ENCODE peak calls at places on chromosomes 7 and 10, in ten cellular contexts. S, R, G, M, N, U, D, K, X and A are unnamed samples.

GRCh38 chr7:6615853-6616555 is 594 bp downstream of the ZNF853 start:
- DNase-seq in S (peak), R (no peak), G (no peak), M (no peak), N (no peak), U (no peak), D (no peak), K (peak), X (no peak), A (no peak)

GRCh38 chr7:151141281-151141854 is 26.1 kb downstream of the GBX1 start:
- DNase-seq in S (no peak), R (no peak), G (no peak), M (no peak), N (no peak), U (no peak), D (no peak), K (peak), X (no peak), A (no peak)

GRCh38 chr7:23373151-23374004 is 74.2 kb downstream of the MALSU1 start:
- DNase-seq in S (peak), R (peak), G (no peak), M (no peak), N (no peak), U (peak), D (peak), K (no peak), X (peak), A (peak)

GRCh38 chr10:56319386-56319785 is 41.7 kb downstream of the ZWINT start:
- DNase-seq in S (no peak), R (no peak), G (peak), M (no peak), N (no peak), U (no peak), D (peak), K (no peak), X (peak), A (peak)

GRCh38 chr10:131221632-131222277 is 89.8 kb downstream of the TCERG1L start:
- DNase-seq in S (no peak), R (no peak), G (no peak), M (no peak), N (no peak), U (no peak), D (no peak), K (no peak), X (peak), A (no peak)

GRCh38 chr7:149495785-149496641 is 1.6 kb downstream of the ZNF746 start:
- DNase-seq in S (peak), R (peak), G (peak), M (peak), N (peak), U (no peak), D (peak), K (peak), X (peak), A (no peak)

GRCh38 chr7:41755100-41755499 is 52.2 kb upstream of the INHBA start:
- DNase-seq in S (no peak), R (no peak), G (no peak), M (no peak), N (no peak), U (no peak), D (peak), K (no peak), X (no peak), A (no peak)

GRCh38 chr7:92343719-92344118 is 97.9 kb downstream of the ANKIB1 start:
- DNase-seq in S (no peak), R (no peak), G (no peak), M (no peak), N (no peak), U (no peak), D (no peak), K (no peak), X (no peak), A (no peak)

GRCh38 chr10:24206334-24206733 is 2.6 kb upstream of the KIAA1217 start:
- DNase-seq in S (no peak), R (no peak), G (no peak), M (no peak), N (no peak), U (no peak), D (no peak), K (no peak), X (no peak), A (no peak)

GRCh38 chr7:38244516-38244915 is 28.9 kb downstream of the TARP start:
- DNase-seq in S (no peak), R (no peak), G (no peak), M (no peak), N (no peak), U (no peak), D (no peak), K (no peak), X (no peak), A (no peak)

GRCh38 chr7:1562126-1562525 is 6.1 kb upstream of the TMEM184A start:
- DNase-seq in S (no peak), R (no peak), G (no peak), M (no peak), N (no peak), U (no peak), D (no peak), K (no peak), X (no peak), A (no peak)

GRCh38 chr10:65294329-65294728 is 1631.5 kb upstream of the LRRTM3 start:
- DNase-seq in S (no peak), R (no peak), G (no peak), M (no peak), N (no peak), U (no peak), D (peak), K (no peak), X (no peak), A (no peak)

GRCh38 chr7:31065021-31065593 is 13.0 kb downstream of the ADCYAP1R1 start:
- DNase-seq in S (no peak), R (no peak), G (no peak), M (no peak), N (no peak), U (no peak), D (no peak), K (no peak), X (peak), A (no peak)

GRCh38 chr10:47101196-47101595 is 190.0 kb downstream of the PTPN20 start:
- DNase-seq in S (no peak), R (no peak), G (no peak), M (no peak), N (no peak), U (no peak), D (no peak), K (no peak), X (no peak), A (no peak)

GRCh38 chr10:103706047-103706446 is 149.3 kb downstream of the SH3PXD2A start:
- DNase-seq in S (no peak), R (no peak), G (no peak), M (no peak), N (no peak), U (no peak), D (no peak), K (no peak), X (no peak), A (no peak)

GRCh38 chr7:29177963-29178612 is 16.5 kb upstream of the CHN2 start:
- DNase-seq in S (no peak), R (no peak), G (no peak), M (peak), N (peak), U (no peak), D (peak), K (peak), X (peak), A (no peak)

GRCh38 chr10:82942572-82943091 is 1067.6 kb downstream of the NRG3 start:
- DNase-seq in S (no peak), R (no peak), G (peak), M (no peak), N (peak), U (no peak), D (peak), K (no peak), X (peak), A (no peak)

GRCh38 chr10:44197646-44198045 is 187.3 kb downstream of the CXCL12 start:
- DNase-seq in S (no peak), R (no peak), G (no peak), M (no peak), N (no peak), U (no peak), D (no peak), K (no peak), X (no peak), A (no peak)

GRCh38 chr10:79038841-79039201 is 29.9 kb upstream of the ZMIZ1 start:
- DNase-seq in S (peak), R (peak), G (no peak), M (no peak), N (no peak), U (no peak), D (peak), K (no peak), X (no peak), A (no peak)

GRCh38 chr10:78974409-78975317 is 94.1 kb upstream of the ZMIZ1 start:
- DNase-seq in S (peak), R (peak), G (peak), M (peak), N (peak), U (peak), D (peak), K (peak), X (peak), A (peak)

GRCh38 chr7:56081626-56082340 is 11.0 kb downstream of the PHKG1 start:
- DNase-seq in S (no peak), R (no peak), G (no peak), M (no peak), N (no peak), U (no peak), D (no peak), K (no peak), X (no peak), A (no peak)

GRCh38 chr10:132450825-132451505 is 54.0 kb downstream of the PWWP2B start:
- DNase-seq in S (peak), R (no peak), G (no peak), M (no peak), N (no peak), U (no peak), D (no peak), K (no peak), X (peak), A (no peak)

GRCh38 chr7:103937680-103938079 is 51.8 kb downstream of the RELN start:
- DNase-seq in S (no peak), R (no peak), G (no peak), M (no peak), N (no peak), U (no peak), D (no peak), K (no peak), X (no peak), A (no peak)

GRCh38 chr10:97773096-97773495 is 1.3 kb upstream of the SFRP5 start:
- DNase-seq in S (no peak), R (no peak), G (no peak), M (no peak), N (no peak), U (no peak), D (no peak), K (no peak), X (no peak), A (no peak)

GRCh38 chr10:63700209-63700934 is 179.2 kb downstream of the REEP3 start:
- DNase-seq in S (no peak), R (peak), G (peak), M (no peak), N (peak), U (no peak), D (peak), K (no peak), X (peak), A (no peak)

GRCh38 chr7:111357691-111358090 is 204.6 kb downstream of the IMMP2L start:
- DNase-seq in S (no peak), R (peak), G (no peak), M (no peak), N (no peak), U (no peak), D (peak), K (no peak), X (no peak), A (no peak)

GRCh38 chr7:42380411-42380810 is 143.4 kb upstream of the GLI3 start:
- DNase-seq in S (no peak), R (no peak), G (no peak), M (no peak), N (no peak), U (no peak), D (peak), K (no peak), X (no peak), A (no peak)

GRCh38 chr7:141785711-141786552 is 4.1 kb upstream of the TAS2R5 start:
- DNase-seq in S (peak), R (peak), G (no peak), M (no peak), N (no peak), U (peak), D (peak), K (no peak), X (peak), A (peak)

GRCh38 chr10:132616995-132617780 is 79.6 kb downstream of the INPP5A start:
- DNase-seq in S (no peak), R (no peak), G (no peak), M (no peak), N (no peak), U (no peak), D (no peak), K (no peak), X (no peak), A (no peak)

GRCh38 chr7:151599401-151600227 is 79.9 kb upstream of the RHEB start:
- DNase-seq in S (no peak), R (peak), G (peak), M (no peak), N (peak), U (no peak), D (peak), K (no peak), X (no peak), A (no peak)

GRCh38 chr10:34528320-34528719 is 286.8 kb downstream of the PARD3 start:
- DNase-seq in S (no peak), R (peak), G (peak), M (no peak), N (no peak), U (no peak), D (peak), K (no peak), X (no peak), A (no peak)

GRCh38 chr7:73717991-73718405 is 1.5 kb downstream of the STX1A start:
- DNase-seq in S (no peak), R (peak), G (peak), M (no peak), N (no peak), U (no peak), D (peak), K (no peak), X (peak), A (no peak)

GRCh38 chr7:498678-499641 is 20.7 kb downstream of the PDGFA start:
- DNase-seq in S (no peak), R (no peak), G (no peak), M (peak), N (no peak), U (no peak), D (no peak), K (peak), X (no peak), A (no peak)

GRCh38 chr10:91163709-91164474 is 56.6 kb upstream of the PCGF5 start:
- DNase-seq in S (peak), R (no peak), G (peak), M (peak), N (peak), U (no peak), D (peak), K (peak), X (peak), A (peak)

GRCh38 chr10:68346774-68347173 is 14.0 kb upstream of the PBLD start:
- DNase-seq in S (no peak), R (no peak), G (no peak), M (no peak), N (no peak), U (no peak), D (no peak), K (no peak), X (no peak), A (no peak)

GRCh38 chr7:47327698-47328391 is 254.1 kb downstream of the TNS3 start:
- DNase-seq in S (peak), R (peak), G (no peak), M (peak), N (peak), U (no peak), D (peak), K (peak), X (no peak), A (no peak)

DNA sequence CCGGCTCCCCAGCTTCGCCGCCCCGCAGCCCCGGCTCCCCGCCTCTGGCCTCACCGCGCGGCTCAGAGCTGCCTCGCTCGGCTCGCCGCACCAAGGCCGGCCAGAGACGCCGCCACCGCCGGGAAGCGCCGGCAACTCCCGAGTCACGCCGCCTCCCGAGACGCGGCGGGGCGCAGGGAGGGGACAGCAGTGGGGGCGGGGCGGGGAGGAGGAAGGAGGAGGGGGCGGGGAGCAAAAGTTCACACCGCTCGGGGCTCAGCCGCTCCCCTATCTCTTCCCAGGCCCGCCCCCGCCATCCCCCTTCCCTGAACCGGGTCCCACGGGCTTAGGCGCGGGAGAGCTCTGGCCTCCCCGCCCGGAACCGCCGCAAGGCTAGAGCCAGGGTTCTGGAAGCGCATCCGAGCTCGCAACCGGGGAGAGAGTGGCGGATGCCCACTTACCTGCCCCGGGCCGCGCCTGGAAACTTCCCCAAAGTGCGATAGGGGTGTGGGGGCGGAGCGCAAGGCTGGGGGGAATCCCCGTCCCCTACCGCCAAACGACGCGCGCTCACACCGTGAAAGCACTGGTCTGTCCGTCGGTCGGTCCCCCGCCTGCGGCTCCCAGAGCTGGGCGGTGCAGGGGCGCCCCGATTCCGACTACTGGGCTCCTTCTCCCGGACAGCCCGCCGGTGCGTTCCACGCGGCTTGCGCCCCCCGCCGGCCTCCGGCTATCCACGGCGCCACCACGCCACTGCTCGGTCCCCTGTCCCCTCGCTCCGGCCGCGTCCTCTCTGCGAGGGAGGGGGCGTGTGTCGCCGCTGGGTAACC is 925 bp downstream of the CHST15 start:
- DNase-seq in S (peak), R (no peak), G (no peak), M (peak), N (peak), U (peak), D (peak), K (peak), X (no peak), A (peak)
- TF ChIP-seq CTCF in S (no peak), R (no peak), G (no peak), M (no peak), N (peak), U (no peak), D (no peak), K (no peak), X (no peak), A (no peak)

GRCh38 chr10:88108115-88108610 is 244.7 kb downstream of the PTEN start:
- DNase-seq in S (no peak), R (no peak), G (no peak), M (no peak), N (no peak), U (peak), D (no peak), K (no peak), X (peak), A (no peak)
- TF ChIP-seq CTCF in S (no peak), R (no peak), G (no peak), M (no peak), N (no peak), U (peak), D (no peak), K (no peak), X (peak), A (peak)

GRCh38 chr10:33483124-33483794 is 148.8 kb upstream of the NRP1 start:
- DNase-seq in S (no peak), R (no peak), G (no peak), M (no peak), N (no peak), U (no peak), D (no peak), K (no peak), X (no peak), A (no peak)
- TF ChIP-seq CTCF in S (no peak), R (no peak), G (no peak), M (no peak), N (no peak), U (no peak), D (no peak), K (no peak), X (no peak), A (no peak)

GRCh38 chr7:94395141-94396041 is 696 bp downstream of the COL1A2 start:
- DNase-seq in S (peak), R (peak), G (peak), M (peak), N (peak), U (peak), D (peak), K (peak), X (peak), A (peak)
- TF ChIP-seq CTCF in S (peak), R (peak), G (peak), M (peak), N (peak), U (peak), D (peak), K (peak), X (peak), A (peak)

GRCh38 chr10:121592155-121592890 is 5.9 kb downstream of the FGFR2 start:
- DNase-seq in S (no peak), R (no peak), G (no peak), M (no peak), N (no peak), U (no peak), D (no peak), K (no peak), X (no peak), A (no peak)
- TF ChIP-seq CTCF in S (no peak), R (no peak), G (no peak), M (no peak), N (no peak), U (no peak), D (no peak), K (no peak), X (no peak), A (no peak)

GRCh38 chr10:19628767-19629443 is 187.3 kb upstream of the PLXDC2 start:
- DNase-seq in S (no peak), R (no peak), G (no peak), M (no peak), N (no peak), U (no peak), D (peak), K (no peak), X (no peak), A (no peak)

GRCh38 chr10:19634163-19634562 is 182.1 kb upstream of the PLXDC2 start:
- DNase-seq in S (no peak), R (no peak), G (no peak), M (no peak), N (no peak), U (no peak), D (no peak), K (no peak), X (no peak), A (no peak)

DNA sequence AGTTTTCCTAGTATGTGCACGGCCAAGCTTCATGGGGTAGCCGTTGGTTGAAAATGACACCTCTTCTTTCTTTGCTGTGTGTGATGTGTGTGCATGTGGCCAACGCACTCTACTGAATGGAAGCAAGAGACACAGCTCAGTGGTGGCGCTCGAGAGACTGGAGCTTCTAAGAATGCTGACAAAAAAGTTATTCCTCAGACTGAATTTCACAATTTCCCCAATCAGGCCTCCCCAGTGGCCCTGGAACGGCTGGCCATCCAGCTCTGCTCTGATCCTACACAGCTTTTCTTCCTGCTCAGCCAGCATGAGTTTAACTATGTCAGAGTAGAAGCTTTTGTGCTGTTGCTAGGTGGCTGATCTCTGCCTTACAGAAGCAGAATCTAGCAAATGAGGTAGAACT is 186.7 kb upstream of the PLXDC2 start:
- DNase-seq in S (peak), R (no peak), G (no peak), M (no peak), N (peak), U (no peak), D (peak), K (peak), X (peak), A (no peak)
- TF ChIP-seq CTCF in S (no peak), R (no peak), G (no peak), M (no peak), N (peak), U (no peak), D (peak), K (no peak), X (peak), A (no peak)

GRCh38 chr7:128902761-128903585 is 7.5 kb downstream of the KCP start:
- DNase-seq in S (no peak), R (no peak), G (no peak), M (no peak), N (no peak), U (no peak), D (no peak), K (peak), X (no peak), A (peak)
- TF ChIP-seq CTCF in S (no peak), R (no peak), G (no peak), M (no peak), N (no peak), U (no peak), D (no peak), K (no peak), X (no peak), A (no peak)

DNA sequence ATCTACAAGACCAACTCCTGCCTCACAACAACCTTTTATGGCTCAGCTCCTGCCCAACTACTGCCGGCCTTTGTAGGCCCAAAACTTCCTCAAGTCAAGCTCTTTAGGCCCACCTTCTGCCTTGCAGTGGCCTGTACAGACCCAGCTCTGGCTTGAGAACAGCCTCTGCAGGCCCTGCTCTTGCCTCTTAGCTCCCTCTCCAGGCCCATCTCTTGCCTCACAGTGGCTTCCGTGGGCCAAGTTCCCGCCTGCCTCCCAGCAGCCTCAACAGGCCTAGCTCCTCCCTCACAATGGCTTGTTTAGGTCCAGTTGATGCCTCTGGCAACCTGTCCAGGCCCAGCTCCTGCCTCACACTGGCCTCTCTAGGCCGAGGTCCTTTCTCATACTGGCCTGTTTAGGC is 32.4 kb upstream of the VKORC1L1 start:
- DNase-seq in S (peak), R (no peak), G (no peak), M (no peak), N (no peak), U (peak), D (no peak), K (peak), X (peak), A (no peak)
- TF ChIP-seq CTCF in S (peak), R (no peak), G (no peak), M (no peak), N (no peak), U (no peak), D (no peak), K (no peak), X (no peak), A (peak)